ENCODE peak calls at places on chromosomes 3 and 15, in four cellular contexts. J is OCI-LY7, P is astrocyte, N is PC-9. Z is an unnamed sample. For H3K36me3, the result is how much of the 10 kb centered on the place peaks cover.

GRCh38 chr15:86653344-86654192 is 573.9 kb downstream of the AGBL1 start:
- DNase-seq in J (no peak), P (no peak), N (no peak), Z (no peak)

GRCh38 chr3:43214616-43215015 is 71.7 kb upstream of the SNRK start:
- DNase-seq in J (no peak), P (no peak), N (no peak), Z (peak)

GRCh38 chr3:186105543-186105942 is 3.3 kb downstream of the ETV5 start:
- DNase-seq in J (no peak), P (no peak), N (no peak), Z (no peak)

GRCh38 chr3:127286571-127287140 is 1.2 kb downstream of the PRR20G start:
- DNase-seq in J (no peak), P (no peak), N (no peak), Z (peak)

GRCh38 chr3:64266983-64267382 is 41.7 kb upstream of the PRICKLE2 start:
- DNase-seq in J (no peak), P (no peak), N (no peak), Z (no peak)

GRCh38 chr3:129211772-129212171 is 28.1 kb upstream of the CNBP start:
- DNase-seq in J (no peak), P (peak), N (peak), Z (peak)

GRCh38 chr3:12948891-12949711 is 107.7 kb upstream of the RPL32 start:
- DNase-seq in J (peak), P (peak), N (peak), Z (no peak)

GRCh38 chr3:161672478-161672877 is 175.9 kb downstream of the OTOL1 start:
- DNase-seq in J (no peak), P (no peak), N (no peak), Z (no peak)

GRCh38 chr15:39850436-39850835 is 67.8 kb upstream of the FSIP1 start:
- DNase-seq in J (no peak), P (no peak), N (no peak), Z (no peak)

GRCh38 chr3:150293401-150294001 is 114.6 kb upstream of the TSC22D2 start:
- DNase-seq in J (no peak), P (peak), N (no peak), Z (no peak)

GRCh38 chr15:85412956-85413854 is 32.8 kb downstream of the AKAP13 start:
- DNase-seq in J (peak), P (peak), N (peak), Z (peak)

GRCh38 chr3:81476652-81477051 is 284.8 kb downstream of the GBE1 start:
- DNase-seq in J (no peak), P (no peak), N (no peak), Z (no peak)

GRCh38 chr3:129686941-129687340 is 80.5 kb upstream of the PLXND1 start:
- DNase-seq in J (no peak), P (peak), N (no peak), Z (no peak)

GRCh38 chr15:33209575-33210519 is 15.3 kb upstream of the FMN1 start:
- DNase-seq in J (peak), P (no peak), N (no peak), Z (no peak)

GRCh38 chr15:100468265-100468664 is 60.5 kb downstream of the CERS3 start:
- DNase-seq in J (no peak), P (peak), N (no peak), Z (no peak)

GRCh38 chr15:89761009-89761831 is 10.2 kb upstream of the MESP1 start:
- DNase-seq in J (no peak), P (no peak), N (peak), Z (no peak)

DNA sequence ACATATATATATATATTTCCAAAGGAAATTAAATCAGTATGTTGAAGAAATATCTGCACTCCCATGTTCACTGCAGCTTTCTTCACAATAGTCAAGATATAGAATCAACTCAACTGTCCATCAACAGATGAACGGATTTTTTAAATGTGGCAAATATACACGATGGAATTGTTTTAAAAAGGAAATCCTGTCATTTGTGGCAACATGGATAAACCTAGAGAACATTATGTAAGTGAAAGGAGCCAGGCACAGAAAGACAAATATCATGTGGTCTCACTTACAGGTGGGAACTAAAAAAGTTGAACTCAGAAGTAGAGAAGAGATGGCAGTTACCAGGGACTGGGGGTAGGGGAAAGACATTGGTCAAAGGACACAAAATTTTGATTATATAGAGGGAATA is 253.7 kb downstream of the ULK4 start:
- DNase-seq in J (no peak), P (no peak), N (no peak), Z (no peak)
- H3K36me3 ChIP-seq in J (under half), P (under half), N (under half), Z (under half)

DNA sequence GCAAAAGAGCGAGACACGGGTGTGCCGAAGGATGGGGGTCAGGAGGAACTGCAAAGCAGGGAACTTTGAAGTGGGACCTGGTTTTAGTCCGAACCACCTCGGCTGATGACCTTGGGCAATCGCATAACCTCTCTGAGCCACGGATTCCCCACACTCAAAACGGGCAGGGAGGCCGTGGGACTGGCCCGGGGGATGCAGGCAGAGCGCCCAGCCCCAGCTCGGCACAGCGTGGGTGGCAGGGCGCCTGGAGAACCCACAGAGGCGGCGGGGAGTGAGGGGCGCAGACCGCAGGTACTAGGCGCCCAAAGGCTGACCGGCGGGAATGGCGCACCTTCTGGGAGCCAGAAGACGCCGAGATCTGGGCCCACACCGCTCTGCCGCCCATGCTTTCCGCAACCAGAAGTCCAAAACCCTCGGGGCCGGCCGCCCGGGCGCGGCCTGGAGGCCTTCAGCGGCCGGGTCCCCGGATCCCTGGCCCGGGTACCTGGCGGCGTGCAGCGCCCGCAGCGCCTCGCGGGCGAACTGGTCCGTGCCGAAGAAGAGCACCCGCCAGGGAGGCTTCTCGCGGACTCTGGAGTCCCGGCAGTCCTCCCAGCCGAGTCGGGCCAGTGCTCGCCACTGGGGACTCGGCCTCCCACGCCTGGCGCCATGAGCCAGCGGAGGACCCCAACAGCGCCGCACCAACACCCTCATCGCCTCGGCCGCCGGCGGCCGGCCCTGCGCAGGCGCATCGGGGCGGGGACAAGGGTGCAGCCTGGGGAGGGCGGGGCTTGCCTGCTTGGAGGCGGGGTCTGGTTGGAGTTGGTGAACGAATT is at the start of gene MTFMT:
- DNase-seq in J (peak), P (peak), N (peak), Z (no peak)
- TF ChIP-seq CTCF in J (no peak), P (peak), N (no peak), Z (no peak)

GRCh38 chr3:114904633-114905032 is 242.5 kb downstream of the ZBTB20 start:
- DNase-seq in J (no peak), P (no peak), N (no peak), Z (no peak)

GRCh38 chr3:114903213-114903612 is 243.9 kb downstream of the ZBTB20 start:
- DNase-seq in J (no peak), P (peak), N (no peak), Z (no peak)

GRCh38 chr3:114899186-114899931 is 247.7 kb downstream of the ZBTB20 start:
- DNase-seq in J (no peak), P (peak), N (no peak), Z (peak)

GRCh38 chr3:114900908-114901307 is 246.2 kb downstream of the ZBTB20 start:
- DNase-seq in J (no peak), P (no peak), N (no peak), Z (no peak)

GRCh38 chr3:114902691-114903101 is 244.4 kb downstream of the ZBTB20 start:
- DNase-seq in J (no peak), P (no peak), N (no peak), Z (peak)
- H3K4me3 ChIP-seq in J (no peak), P (no peak), N (no peak), Z (no peak)

GRCh38 chr15:64645995-64646394 is 129.4 kb downstream of the RBPMS2 start:
- DNase-seq in J (no peak), P (no peak), N (no peak), Z (no peak)

GRCh38 chr15:64656508-64656907 is 118.9 kb downstream of the RBPMS2 start:
- DNase-seq in J (no peak), P (no peak), N (no peak), Z (no peak)

GRCh38 chr15:64653757-64654156 is 121.6 kb downstream of the RBPMS2 start:
- DNase-seq in J (peak), P (no peak), N (no peak), Z (no peak)

GRCh38 chr15:64647367-64647766 is 128.0 kb downstream of the RBPMS2 start:
- DNase-seq in J (no peak), P (no peak), N (no peak), Z (no peak)

DNA sequence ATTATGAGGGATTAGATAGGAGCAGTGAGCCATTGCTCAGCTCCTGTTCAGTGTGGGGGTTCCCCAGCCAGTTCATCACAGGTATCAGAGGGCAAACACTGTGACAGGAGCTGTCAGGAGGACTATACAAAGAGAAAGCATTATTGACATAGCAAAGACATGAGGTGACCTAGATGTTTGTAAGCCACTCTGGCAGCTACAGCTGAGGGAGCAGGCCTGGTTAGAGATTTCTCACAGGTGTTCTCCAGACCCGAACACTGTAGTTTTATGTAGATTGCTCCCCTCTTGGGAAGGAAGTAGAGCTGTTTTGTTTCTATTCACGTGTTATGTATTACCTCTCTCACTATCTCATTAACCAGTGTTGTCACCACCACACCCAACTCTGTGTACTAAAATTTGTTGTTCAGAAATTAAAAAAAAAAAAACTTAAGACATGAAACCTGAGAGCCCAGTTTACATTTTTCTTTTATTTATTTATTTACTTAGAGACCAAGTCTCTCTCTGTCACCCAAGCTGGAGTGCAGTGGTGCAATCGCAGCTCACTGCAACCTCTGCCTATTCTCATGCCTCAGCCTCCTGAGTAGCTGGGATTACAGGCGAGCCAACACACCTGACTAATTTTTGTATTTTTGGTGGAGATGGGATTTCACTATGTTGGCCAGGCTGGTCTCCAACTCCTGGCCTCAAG is 123.7 kb downstream of the RBPMS2 start:
- DNase-seq in J (peak), P (no peak), N (peak), Z (no peak)
- H3K36me3 ChIP-seq in J (under half), P (under half), N (under half), Z (under half)

GRCh38 chr3:115081444-115081843 is 65.6 kb downstream of the ZBTB20 start:
- DNase-seq in J (no peak), P (no peak), N (no peak), Z (no peak)
- TF ChIP-seq CTCF in J (no peak), P (no peak), N (no peak), Z (no peak)

DNA sequence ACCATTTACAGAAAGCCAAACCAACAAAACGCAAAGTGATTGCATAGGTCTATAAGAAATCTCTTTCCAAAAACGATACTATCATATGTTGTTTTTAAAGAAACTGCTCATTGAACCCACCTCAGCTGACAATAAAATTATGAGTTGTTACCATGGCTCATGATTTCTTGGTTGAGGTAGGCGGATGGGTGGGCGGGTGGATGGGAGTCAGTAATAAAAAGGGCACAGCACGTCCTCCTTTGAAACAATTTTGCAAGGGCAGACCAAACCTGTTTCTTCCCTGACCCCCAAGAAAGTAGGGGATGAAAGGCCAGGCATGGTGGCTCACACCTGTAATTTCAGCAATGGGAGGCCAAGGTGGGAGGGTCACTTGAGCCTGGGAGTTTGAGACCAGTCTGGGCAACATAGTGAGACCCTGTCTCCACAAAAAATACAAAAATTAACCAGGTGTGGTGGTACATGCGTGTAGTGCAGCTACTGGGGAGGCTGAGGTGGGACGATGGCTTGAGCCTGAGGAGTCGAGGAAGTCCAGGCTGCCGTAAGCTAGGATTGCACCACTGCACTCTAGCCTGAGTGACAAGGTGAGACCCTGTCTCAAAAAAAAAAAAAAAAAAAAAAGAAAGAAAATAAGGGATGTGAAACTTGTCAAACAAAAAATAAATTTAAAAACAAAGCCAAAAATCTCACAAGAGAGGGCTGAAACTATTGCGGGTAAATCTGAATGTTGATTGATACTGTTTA is 2.1 kb downstream of the ABHD10 start:
- DNase-seq in J (no peak), P (no peak), N (no peak), Z (no peak)
- H3K4me3 ChIP-seq in J (peak), P (peak), N (peak), Z (no peak)

DNA sequence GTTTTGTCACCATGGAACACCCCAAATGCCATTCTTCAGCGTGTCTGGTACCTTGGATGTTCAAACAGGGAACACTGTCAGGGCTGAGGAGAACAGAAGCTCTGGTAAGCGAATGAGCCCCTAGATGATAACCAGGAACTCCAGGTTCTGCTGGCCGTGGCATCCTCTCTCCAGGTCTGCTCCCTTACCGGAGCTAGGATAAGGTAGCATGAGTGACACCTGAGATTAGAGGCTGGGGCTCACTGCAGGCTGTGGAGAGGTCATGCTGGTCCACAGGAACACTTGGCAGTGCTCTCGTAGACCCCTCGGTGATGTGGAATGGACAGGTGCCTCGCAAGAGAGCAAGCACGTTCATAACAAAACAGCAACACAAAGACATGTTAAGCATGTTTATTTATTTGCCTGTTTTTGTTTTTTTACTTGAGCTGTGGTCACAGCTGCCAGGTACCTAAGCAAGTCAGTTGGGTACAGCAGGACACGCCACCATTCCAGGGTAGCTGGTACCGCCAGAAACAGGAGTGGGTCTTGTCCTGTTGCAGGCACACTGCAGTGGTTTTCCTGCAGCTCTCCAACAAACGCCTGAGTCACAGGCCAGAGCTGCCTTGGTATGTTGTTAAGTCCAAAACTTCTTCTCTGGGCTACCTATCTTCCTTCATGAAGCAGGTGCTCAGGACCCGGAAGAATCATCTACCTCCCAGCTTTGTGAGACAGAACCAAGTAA is 4.6 kb downstream of the RBM15B start:
- DNase-seq in J (no peak), P (no peak), N (no peak), Z (no peak)
- H3K36me3 ChIP-seq in J (half or more), P (under half), N (under half), Z (under half)

Z was measured in kidney epithelial cell.